ENCODE peak calls at places on chromosomes 16 and 17, in five cellular contexts. I, Z, F, E and U are unnamed samples.

GRCh38 chr16:49701867-49702494 is 153.9 kb downstream of the ZNF423 start:
- DNase-seq in E (no peak), F (peak; percentile 77), Z (peak; percentile 27), I (no peak), U (no peak)

GRCh38 chr17:60704170-60704569 is 26.5 kb downstream of the BCAS3 start:
- DNase-seq in I (no peak), F (no peak), E (no peak), Z (no peak), U (no peak)

GRCh38 chr16:31476305-31477219 is 4.6 kb downstream of the TGFB1I1 start:
- DNase-seq in F (peak; percentile 86), E (peak; percentile 75), I (no peak), Z (peak; percentile 37), U (no peak)

GRCh38 chr17:81249233-81250040 is 10.3 kb downstream of the NDUFAF8 start:
- DNase-seq in I (no peak), F (no peak), Z (no peak), E (no peak), U (peak; percentile 52)

GRCh38 chr16:68155425-68155824 is 70.3 kb downstream of the NFATC3 start:
- DNase-seq in F (no peak), I (no peak), Z (no peak), E (no peak), U (no peak)

GRCh38 chr17:43871947-43872690 is 25.1 kb downstream of the CD300LG start:
- DNase-seq in Z (no peak), I (no peak), F (no peak), E (no peak), U (no peak)

GRCh38 chr17:80925668-80926067 is 66.0 kb upstream of the CHMP6 start:
- DNase-seq in E (no peak), I (no peak), Z (no peak), F (no peak), U (no peak)

GRCh38 chr16:27776556-27776955 is 226.6 kb downstream of the KATNIP start:
- DNase-seq in E (no peak), Z (no peak), F (no peak), I (no peak), U (no peak)

GRCh38 chr16:86534779-86535605 is 20.0 kb downstream of the MTHFSD start:
- DNase-seq in E (no peak), F (no peak), I (no peak), Z (no peak), U (no peak)